ENCODE peak calls at places on chromosomes 2 and 18, in four cellular contexts. Z is GM12865, G is colonic mucosa, V is A549. I is an unnamed sample.

GRCh38 chr2:122886479-122887130 is 1131.2 kb downstream of the TSN start:
- DNase-seq in V (peak; percentile 1), G (no peak), Z (no peak), I (no peak)

GRCh38 chr2:190979906-190980629 is 33.9 kb downstream of the STAT1 start:
- DNase-seq in Z (no peak), G (peak; percentile 49), V (no peak), I (no peak)

GRCh38 chr2:167581961-167582574 is 665.3 kb downstream of the STK39 start:
- DNase-seq in G (no peak), V (no peak), Z (no peak), I (no peak)

GRCh38 chr2:105617631-105618350 is 126.9 kb upstream of the NCK2 start:
- DNase-seq in Z (no peak), G (peak; percentile 37), V (peak; percentile 25), I (no peak)

GRCh38 chr18:56358608-56359007 is 279.8 kb downstream of the TXNL1 start:
- DNase-seq in G (no peak), Z (no peak), V (no peak), I (no peak)

GRCh38 chr18:8397034-8397433 is 212.2 kb upstream of the RAB12 start:
- DNase-seq in V (no peak), G (no peak), Z (no peak), I (no peak)

GRCh38 chr2:82043867-82044266 is 1739.3 kb upstream of the LRRTM1 start:
- DNase-seq in Z (no peak), V (no peak), G (no peak), I (no peak)

GRCh38 chr2:50529600-50530218 is 502.2 kb downstream of the NRXN1 start:
- DNase-seq in G (no peak), Z (peak; percentile 44), V (peak; percentile 41), I (peak; percentile 37)

GRCh38 chr18:32770651-32771168 is 2.1 kb downstream of the KLHL14 start:
- DNase-seq in G (peak; percentile 21), Z (no peak), V (no peak), I (peak; percentile 30)

DNA sequence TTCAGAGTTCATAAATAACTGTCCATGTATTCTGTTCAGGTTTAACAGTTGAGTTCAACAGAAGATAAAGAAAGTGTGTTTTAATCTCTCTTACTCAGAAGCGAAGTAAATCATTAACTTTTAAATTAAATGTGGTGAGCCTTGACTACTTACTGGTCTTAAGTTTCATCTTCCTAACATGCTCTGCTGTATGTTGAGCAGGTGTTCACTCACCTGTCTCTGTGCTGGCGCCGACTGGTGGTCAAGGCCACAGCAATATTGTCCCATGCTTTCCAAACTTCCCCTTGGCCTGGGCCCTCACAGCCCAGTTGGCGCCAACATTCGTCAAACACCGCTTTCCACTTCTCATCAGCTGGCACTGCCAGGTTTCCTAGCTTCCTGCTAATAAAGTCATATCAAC is 17.0 kb upstream of the MPP4 start:
- DNase-seq in G (peak; percentile 70), V (no peak), Z (no peak), I (no peak)
- TF ChIP-seq CTCF in G (peak; percentile 46), V (peak; percentile 5), Z (no peak), I (no peak)

GRCh38 chr2:196639180-196640030 is at the start of gene CCDC150:
- DNase-seq in V (peak; percentile 93), G (peak; percentile 95), Z (peak; percentile 95), I (peak; percentile 93)
- TF ChIP-seq CTCF in V (peak; percentile 25), G (no peak), Z (no peak), I (no peak)

DNA sequence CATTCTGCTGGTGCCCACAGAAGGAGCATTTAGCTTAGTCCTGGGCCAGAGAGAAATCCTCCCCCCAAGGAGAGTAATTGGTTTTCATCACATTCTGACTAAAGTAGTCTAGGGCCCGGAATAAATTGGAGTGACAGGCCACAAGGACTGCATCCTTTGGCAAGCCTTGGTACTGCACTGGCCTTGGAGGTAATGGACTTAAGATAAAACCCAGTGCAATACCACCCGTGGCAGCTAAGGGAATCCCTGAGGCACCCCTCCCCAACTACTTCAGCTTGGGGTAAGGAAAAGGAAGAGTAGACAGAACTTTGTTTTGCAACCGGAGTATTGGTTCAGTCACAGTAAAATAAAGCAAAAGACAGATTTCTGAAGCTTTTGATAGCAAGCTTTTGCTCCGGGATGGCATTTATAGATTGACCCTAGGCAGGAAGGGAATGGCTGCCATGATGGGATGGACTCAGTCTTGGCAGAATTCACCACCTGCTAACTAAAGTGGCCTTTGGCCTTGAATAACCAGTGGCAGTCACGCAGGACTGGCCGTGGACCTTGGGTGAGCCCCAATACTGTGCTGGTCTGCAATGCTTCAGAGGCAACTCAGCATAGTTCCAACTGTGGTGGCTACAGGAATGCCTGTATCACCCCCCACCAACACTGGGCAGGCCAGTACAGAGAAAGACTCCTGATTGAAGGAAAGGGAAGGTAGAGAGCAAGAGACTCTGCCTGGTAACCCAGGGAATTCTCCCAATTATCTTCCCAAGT is 14.1 kb downstream of the ORC4 start:
- DNase-seq in V (no peak), G (no peak), Z (no peak), I (no peak)
- TF ChIP-seq CTCF in V (no peak), G (no peak), Z (no peak), I (no peak)

GRCh38 chr2:144971937-144972336 is 452.0 kb upstream of the ZEB2 start:
- DNase-seq in G (no peak), Z (no peak), V (no peak), I (no peak)
- TF ChIP-seq CTCF in G (no peak), Z (no peak), V (no peak), I (no peak)

DNA sequence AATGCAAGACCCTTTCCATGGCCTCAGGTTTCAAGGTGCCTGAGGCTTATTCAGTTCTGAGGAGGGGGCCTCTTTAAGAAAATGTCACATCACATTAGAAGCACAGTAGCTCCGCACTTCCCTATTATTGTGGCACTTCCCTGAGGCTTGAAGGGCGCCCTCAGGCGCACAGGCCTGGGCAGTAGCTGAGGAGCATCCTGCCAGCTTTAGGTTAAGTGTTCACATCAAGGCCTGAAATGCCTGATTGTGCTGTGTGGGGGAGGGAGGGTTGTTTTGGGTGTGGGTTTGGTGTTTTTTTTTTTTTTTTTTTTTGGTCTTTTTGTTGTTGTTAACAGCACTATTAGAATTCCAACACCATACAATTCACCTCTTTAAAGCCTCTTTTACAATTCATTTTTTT is 107.9 kb downstream of the CABLES1 start:
- DNase-seq in V (no peak), Z (no peak), G (no peak), I (no peak)
- TF ChIP-seq CTCF in V (no peak), Z (no peak), G (no peak), I (peak; percentile 39)